ENCODE peak calls at places on chromosomes 13 and 19, in six cellular contexts. One of them, this sample, is unnamed.
A peak's percentile ranks its signal among the peaks of the same experiment; 100 is the strongest.

GRCh38 chr13:100298116-100298681 is 209.3 kb downstream of the PCCA start:
- DNase-seq in stimulated activated CD8-positive, alpha-beta memory T cell treated with anti-CD3 and anti-CD28 coated beads, Interleukin-15, amount 100 ng/mL, for 4 hours: no peak
- DNase-seq in fibroblast of lung: no peak
- DNase-seq in naive thymus-derived CD8-positive, alpha-beta T cell: no peak
- DNase-seq in activated CD4-positive, alpha-beta memory T cell treated with anti-CD3 and anti-CD28 coated beads, Interleukin-2, amount 10 ng/mL, durations not matched to agents 7 days and 5 days: no peak
- DNase-seq in ovary: no peak
- DNase-seq in this sample: no peak

GRCh38 chr19:33063356-33064116 is 1.2 kb downstream of the RHPN2 start:
- DNase-seq in ovary: peak; percentile 29
- DNase-seq in fibroblast of lung: peak; percentile 32
- DNase-seq in activated CD4-positive, alpha-beta memory T cell treated with anti-CD3 and anti-CD28 coated beads, Interleukin-2, amount 10 ng/mL, durations not matched to agents 7 days and 5 days: no peak
- DNase-seq in naive thymus-derived CD8-positive, alpha-beta T cell: no peak
- DNase-seq in stimulated activated CD8-positive, alpha-beta memory T cell treated with anti-CD3 and anti-CD28 coated beads, Interleukin-15, amount 100 ng/mL, for 4 hours: no peak
- DNase-seq in this sample: peak; percentile 26

GRCh38 chr19:12913871-12914690 is 5.0 kb downstream of the SYCE2 start:
- DNase-seq in activated CD4-positive, alpha-beta memory T cell treated with anti-CD3 and anti-CD28 coated beads, Interleukin-2, amount 10 ng/mL, durations not matched to agents 7 days and 5 days: peak; percentile 73
- DNase-seq in fibroblast of lung: peak; percentile 43
- DNase-seq in ovary: no peak
- DNase-seq in naive thymus-derived CD8-positive, alpha-beta T cell: no peak
- DNase-seq in stimulated activated CD8-positive, alpha-beta memory T cell treated with anti-CD3 and anti-CD28 coated beads, Interleukin-15, amount 100 ng/mL, for 4 hours: peak; percentile 25
- DNase-seq in this sample: no peak

GRCh38 chr19:18743281-18743825 is 47.8 kb downstream of the COMP start:
- DNase-seq in stimulated activated CD8-positive, alpha-beta memory T cell treated with anti-CD3 and anti-CD28 coated beads, Interleukin-15, amount 100 ng/mL, for 4 hours: no peak
- DNase-seq in naive thymus-derived CD8-positive, alpha-beta T cell: no peak
- DNase-seq in fibroblast of lung: peak; percentile 58
- DNase-seq in activated CD4-positive, alpha-beta memory T cell treated with anti-CD3 and anti-CD28 coated beads, Interleukin-2, amount 10 ng/mL, durations not matched to agents 7 days and 5 days: no peak
- DNase-seq in ovary: peak; percentile 84
- DNase-seq in this sample: peak; percentile 93

GRCh38 chr19:8304841-8305621 is 3.1 kb downstream of the CD320 start:
- DNase-seq in stimulated activated CD8-positive, alpha-beta memory T cell treated with anti-CD3 and anti-CD28 coated beads, Interleukin-15, amount 100 ng/mL, for 4 hours: no peak
- DNase-seq in fibroblast of lung: no peak
- DNase-seq in activated CD4-positive, alpha-beta memory T cell treated with anti-CD3 and anti-CD28 coated beads, Interleukin-2, amount 10 ng/mL, durations not matched to agents 7 days and 5 days: peak; percentile 30
- DNase-seq in ovary: peak; percentile 33
- DNase-seq in naive thymus-derived CD8-positive, alpha-beta T cell: no peak
- DNase-seq in this sample: no peak

GRCh38 chr13:110820311-110820710 is 94.6 kb downstream of the ANKRD10 start:
- DNase-seq in fibroblast of lung: no peak
- DNase-seq in naive thymus-derived CD8-positive, alpha-beta T cell: no peak
- DNase-seq in ovary: no peak
- DNase-seq in stimulated activated CD8-positive, alpha-beta memory T cell treated with anti-CD3 and anti-CD28 coated beads, Interleukin-15, amount 100 ng/mL, for 4 hours: no peak
- DNase-seq in activated CD4-positive, alpha-beta memory T cell treated with anti-CD3 and anti-CD28 coated beads, Interleukin-2, amount 10 ng/mL, durations not matched to agents 7 days and 5 days: no peak
- DNase-seq in this sample: no peak

GRCh38 chr19:18634612-18635290 is 2.1 kb upstream of the KLHL26 start:
- DNase-seq in ovary: no peak
- DNase-seq in fibroblast of lung: no peak
- DNase-seq in activated CD4-positive, alpha-beta memory T cell treated with anti-CD3 and anti-CD28 coated beads, Interleukin-2, amount 10 ng/mL, durations not matched to agents 7 days and 5 days: no peak
- DNase-seq in stimulated activated CD8-positive, alpha-beta memory T cell treated with anti-CD3 and anti-CD28 coated beads, Interleukin-15, amount 100 ng/mL, for 4 hours: no peak
- DNase-seq in naive thymus-derived CD8-positive, alpha-beta T cell: no peak
- DNase-seq in this sample: peak; percentile 59

GRCh38 chr19:595326-596262 is 5.9 kb downstream of the HCN2 start:
- DNase-seq in fibroblast of lung: no peak
- DNase-seq in stimulated activated CD8-positive, alpha-beta memory T cell treated with anti-CD3 and anti-CD28 coated beads, Interleukin-15, amount 100 ng/mL, for 4 hours: no peak
- DNase-seq in ovary: no peak
- DNase-seq in activated CD4-positive, alpha-beta memory T cell treated with anti-CD3 and anti-CD28 coated beads, Interleukin-2, amount 10 ng/mL, durations not matched to agents 7 days and 5 days: no peak
- DNase-seq in naive thymus-derived CD8-positive, alpha-beta T cell: no peak
- DNase-seq in this sample: no peak

GRCh38 chr19:29515233-29515619 is 10.6 kb upstream of the VSTM2B start:
- DNase-seq in stimulated activated CD8-positive, alpha-beta memory T cell treated with anti-CD3 and anti-CD28 coated beads, Interleukin-15, amount 100 ng/mL, for 4 hours: no peak
- DNase-seq in ovary: no peak
- DNase-seq in fibroblast of lung: no peak
- DNase-seq in activated CD4-positive, alpha-beta memory T cell treated with anti-CD3 and anti-CD28 coated beads, Interleukin-2, amount 10 ng/mL, durations not matched to agents 7 days and 5 days: no peak
- DNase-seq in naive thymus-derived CD8-positive, alpha-beta T cell: no peak
- DNase-seq in this sample: no peak

GRCh38 chr19:37941820-37942515 is 35.0 kb downstream of the SIPA1L3 start:
- DNase-seq in fibroblast of lung: no peak
- DNase-seq in naive thymus-derived CD8-positive, alpha-beta T cell: no peak
- DNase-seq in ovary: no peak
- DNase-seq in activated CD4-positive, alpha-beta memory T cell treated with anti-CD3 and anti-CD28 coated beads, Interleukin-2, amount 10 ng/mL, durations not matched to agents 7 days and 5 days: no peak
- DNase-seq in stimulated activated CD8-positive, alpha-beta memory T cell treated with anti-CD3 and anti-CD28 coated beads, Interleukin-15, amount 100 ng/mL, for 4 hours: no peak
- DNase-seq in this sample: no peak

GRCh38 chr13:109844396-109844795 is 58.0 kb upstream of the IRS2 start:
- DNase-seq in naive thymus-derived CD8-positive, alpha-beta T cell: no peak
- DNase-seq in fibroblast of lung: peak; percentile 67
- DNase-seq in ovary: no peak
- DNase-seq in activated CD4-positive, alpha-beta memory T cell treated with anti-CD3 and anti-CD28 coated beads, Interleukin-2, amount 10 ng/mL, durations not matched to agents 7 days and 5 days: no peak
- DNase-seq in stimulated activated CD8-positive, alpha-beta memory T cell treated with anti-CD3 and anti-CD28 coated beads, Interleukin-15, amount 100 ng/mL, for 4 hours: no peak
- DNase-seq in this sample: no peak